ENCODE peak calls at places on chromosomes 6 and 20, in eight cellular contexts. N, D, R, M, P, X, V and Z are unnamed samples.

GRCh38 chr20:59027746-59028320 is 4.3 kb downstream of the ATP5F1E start:
- DNase-seq in N (no peak), X (no peak), P (no peak), R (no peak), D (no peak), M (no peak), V (no peak), Z (no peak)

GRCh38 chr20:5650191-5650691 is 100.0 kb upstream of the SHLD1 start:
- DNase-seq in R (no peak), M (peak), P (peak), D (no peak), X (no peak), N (no peak), V (no peak), Z (no peak)

GRCh38 chr6:134938896-134939295 is 11.0 kb downstream of the ALDH8A1 start:
- DNase-seq in P (peak), N (no peak), M (peak), V (no peak), D (no peak), R (peak), X (no peak), Z (no peak)

GRCh38 chr20:64090165-64090564 is 6.0 kb upstream of the LKAAEAR1 start:
- DNase-seq in N (no peak), X (no peak), V (peak), R (no peak), P (no peak), D (no peak), M (no peak), Z (no peak)

GRCh38 chr20:44402391-44403193 is 47.1 kb downstream of the HNF4A start:
- DNase-seq in P (no peak), M (no peak), N (no peak), R (no peak), D (no peak), X (no peak), V (no peak), Z (no peak)

GRCh38 chr20:36408219-36408618 is 102.1 kb downstream of the DLGAP4 start:
- DNase-seq in N (no peak), R (no peak), M (no peak), X (no peak), V (peak), D (peak), P (no peak), Z (no peak)

GRCh38 chr6:81911446-81911845 is 159.0 kb upstream of the TENT5A start:
- DNase-seq in R (no peak), V (no peak), X (no peak), D (no peak), N (no peak), P (no peak), M (no peak), Z (no peak)

GRCh38 chr6:52929321-52930164 is 20.0 kb upstream of the GSTA3 start:
- DNase-seq in D (peak), X (no peak), R (no peak), P (no peak), M (no peak), N (no peak), V (no peak), Z (no peak)

GRCh38 chr20:62212309-62212708 is 7.8 kb downstream of the HRH3 start:
- DNase-seq in N (no peak), X (no peak), P (no peak), M (no peak), V (no peak), R (no peak), D (no peak), Z (no peak)

GRCh38 chr20:9454781-9455180 is 59.6 kb upstream of the LAMP5 start:
- DNase-seq in M (no peak), V (no peak), X (no peak), R (no peak), N (no peak), D (no peak), P (no peak), Z (no peak)

GRCh38 chr6:11989376-11989775 is 22.7 kb upstream of the HIVEP1 start:
- DNase-seq in R (no peak), X (no peak), M (no peak), V (no peak), P (no peak), D (no peak), N (no peak), Z (no peak)

GRCh38 chr6:30684386-30685156 is 1.9 kb downstream of the PPP1R18 start:
- DNase-seq in D (no peak), M (peak), V (no peak), N (no peak), P (peak), R (peak), X (peak), Z (peak)

GRCh38 chr6:148462203-148462602 is 119.6 kb downstream of the SASH1 start:
- DNase-seq in R (no peak), P (no peak), D (no peak), X (no peak), V (no peak), M (no peak), N (no peak), Z (no peak)

GRCh38 chr6:43491750-43492661 is 14.6 kb downstream of the TJAP1 start:
- DNase-seq in N (no peak), R (no peak), D (no peak), X (no peak), M (no peak), P (no peak), V (no peak), Z (no peak)

GRCh38 chr6:138428943-138429616 is 25.1 kb downstream of the HEBP2 start:
- DNase-seq in N (peak), P (peak), V (peak), M (peak), D (no peak), X (no peak), R (no peak), Z (no peak)

GRCh38 chr20:21272279-21272678 is 30.9 kb upstream of the XRN2 start:
- DNase-seq in V (no peak), X (no peak), D (no peak), N (no peak), R (no peak), P (no peak), M (no peak), Z (no peak)

GRCh38 chr6:9401936-9402335 is 966.6 kb upstream of the SLC35B3 start:
- DNase-seq in N (no peak), V (no peak), D (no peak), P (no peak), R (no peak), X (no peak), M (no peak), Z (no peak)

GRCh38 chr6:158703840-158704822 is 54.3 kb downstream of the SYTL3 start:
- DNase-seq in P (peak), M (peak), D (peak), X (peak), V (peak), R (peak), N (peak), Z (peak)

GRCh38 chr20:50460608-50461268 is 49.4 kb upstream of the PTPN1 start:
- DNase-seq in V (peak), P (peak), R (peak), M (peak), N (peak), X (peak), D (peak), Z (peak)

GRCh38 chr6:168584671-168585070 is 143.7 kb downstream of the SMOC2 start:
- DNase-seq in D (no peak), V (no peak), R (no peak), M (no peak), P (no peak), X (no peak), N (no peak), Z (no peak)

GRCh38 chr20:4012631-4013030 is 2.7 kb downstream of the RNF24 start:
- DNase-seq in N (no peak), P (no peak), X (no peak), M (no peak), D (no peak), R (no peak), V (no peak), Z (no peak)

GRCh38 chr6:85642774-85643529 is at the start of gene SYNCRIP:
- DNase-seq in M (peak), D (peak), N (peak), X (peak), R (peak), P (peak), V (peak), Z (peak)

GRCh38 chr6:19210849-19211590 is 626.1 kb upstream of the ID4 start:
- DNase-seq in V (no peak), M (peak), N (no peak), P (peak), D (no peak), X (no peak), R (no peak), Z (no peak)

GRCh38 chr6:16044211-16044643 is 84.7 kb upstream of the MYLIP start:
- DNase-seq in M (no peak), P (no peak), R (no peak), X (no peak), V (no peak), D (no peak), N (no peak), Z (no peak)

GRCh38 chr6:112234596-112234995 is 19.8 kb downstream of the LAMA4 start:
- DNase-seq in X (no peak), N (no peak), M (no peak), P (no peak), D (no peak), R (no peak), V (no peak), Z (no peak)

GRCh38 chr6:74597266-74597665 is 608.6 kb downstream of the COL12A1 start:
- DNase-seq in X (no peak), V (no peak), P (no peak), N (no peak), D (no peak), R (no peak), M (no peak), Z (no peak)

GRCh38 chr20:13008761-13009681 is at the start of gene SPTLC3:
- DNase-seq in D (no peak), P (no peak), R (no peak), M (peak), V (no peak), X (no peak), N (no peak), Z (no peak)

GRCh38 chr6:150491796-150492142 is 107.9 kb upstream of the PLEKHG1 start:
- DNase-seq in R (no peak), X (no peak), P (no peak), D (no peak), M (no peak), V (no peak), N (no peak), Z (no peak)

GRCh38 chr6:73521351-73522254 is 771 bp upstream of the EEF1A1 start:
- DNase-seq in V (peak), P (peak), X (no peak), N (no peak), M (peak), D (peak), R (peak), Z (peak)

GRCh38 chr6:3960754-3961361 is 111.7 kb downstream of the FAM50B start:
- DNase-seq in R (no peak), N (no peak), P (no peak), M (no peak), V (no peak), X (no peak), D (no peak), Z (no peak)

GRCh38 chr6:150880336-150880735 is 14.8 kb downstream of the MTHFD1L start:
- DNase-seq in P (no peak), X (no peak), N (no peak), D (peak), V (peak), M (no peak), R (no peak), Z (no peak)

GRCh38 chr6:133062077-133062476 is 179.1 kb upstream of the EYA4 start:
- DNase-seq in V (no peak), P (no peak), R (no peak), M (no peak), N (no peak), X (no peak), D (no peak), Z (no peak)

GRCh38 chr6:149484733-149485700 is at the start of gene ZC3H12D:
- DNase-seq in N (peak), V (no peak), P (peak), R (peak), D (no peak), X (peak), M (peak), Z (no peak)

GRCh38 chr20:53255102-53255710 is 283.0 kb downstream of the TSHZ2 start:
- DNase-seq in V (no peak), P (no peak), R (peak), X (no peak), M (no peak), N (no peak), D (no peak), Z (no peak)